ENCODE peak calls at places on chromosomes 12 and 14, in seven cellular contexts. V, G, D, O, N, B and Y are unnamed samples.

GRCh38 chr12:80041691-80042090 is 57.6 kb upstream of the OTOGL start:
- DNase-seq in V (no peak), G (no peak), D (no peak), O (no peak), N (no peak), B (peak; percentile 78), Y (peak; percentile 30)

GRCh38 chr14:29148221-29148620 is 381.6 kb downstream of the FOXG1 start:
- DNase-seq in V (no peak), G (no peak), D (no peak), O (no peak), N (no peak), B (no peak), Y (no peak)

GRCh38 chr14:83006071-83006670 is 1472.5 kb upstream of the SEL1L start:
- DNase-seq in V (no peak), G (no peak), D (no peak), O (no peak), N (no peak), B (no peak), Y (no peak)

GRCh38 chr12:68530965-68531364 is 79.7 kb upstream of the RAP1B start:
- DNase-seq in V (no peak), G (no peak), D (no peak), O (no peak), N (no peak), B (peak; percentile 69), Y (peak; percentile 49)

GRCh38 chr14:97709552-97709951 is 912.4 kb downstream of the VRK1 start:
- DNase-seq in V (no peak), G (peak; percentile 24), D (no peak), O (peak; percentile 31), N (no peak), B (no peak), Y (no peak)

GRCh38 chr12:108563135-108563803 is 873 bp downstream of the ISCU start:
- DNase-seq in V (peak; percentile 80), G (peak; percentile 97), D (peak; percentile 85), O (peak; percentile 79), N (peak; percentile 65), B (peak; percentile 94), Y (peak; percentile 92)

GRCh38 chr12:47794679-47795078 is 21.6 kb downstream of the SLC48A1 start:
- DNase-seq in V (no peak), G (no peak), D (no peak), O (no peak), N (no peak), B (no peak), Y (no peak)

GRCh38 chr12:86914716-86915115 is 658.5 kb upstream of the MGAT4C start:
- DNase-seq in V (no peak), G (no peak), D (peak; percentile 54), O (no peak), N (no peak), B (peak; percentile 53), Y (peak; percentile 35)

GRCh38 chr14:27557445-27557844 is 959.6 kb upstream of the NOVA1 start:
- DNase-seq in V (no peak), G (no peak), D (no peak), O (no peak), N (no peak), B (no peak), Y (no peak)

GRCh38 chr14:76576047-76576741 is 185.1 kb upstream of the VASH1 start:
- DNase-seq in V (no peak), G (no peak), D (no peak), O (no peak), N (no peak), B (no peak), Y (no peak)

GRCh38 chr14:29671034-29671433 is 256.6 kb downstream of the PRKD1 start:
- DNase-seq in V (no peak), G (no peak), D (no peak), O (no peak), N (no peak), B (peak; percentile 48), Y (no peak)

GRCh38 chr12:123267991-123268843 is 3.4 kb downstream of the CDK2AP1 start:
- DNase-seq in V (peak; percentile 40), G (no peak), D (no peak), O (no peak), N (no peak), B (no peak), Y (peak; percentile 83)

GRCh38 chr14:99534863-99535262 is 53.7 kb downstream of the CCNK start:
- DNase-seq in V (no peak), G (no peak), D (peak; percentile 71), O (no peak), N (no peak), B (no peak), Y (peak; percentile 98)

GRCh38 chr14:105570482-105570881 is 44.1 kb downstream of the TMEM121 start:
- DNase-seq in V (no peak), G (no peak), D (no peak), O (no peak), N (no peak), B (no peak), Y (no peak)

GRCh38 chr12:90338365-90338764 is 616.6 kb downstream of the CCER1 start:
- DNase-seq in V (no peak), G (no peak), D (peak; percentile 10), O (no peak), N (no peak), B (no peak), Y (no peak)

GRCh38 chr12:42589465-42590323 is at the start of gene PRICKLE1:
- DNase-seq in V (peak; percentile 71), G (peak; percentile 19), D (peak; percentile 81), O (no peak), N (no peak), B (peak; percentile 86), Y (peak; percentile 95)

GRCh38 chr12:50174971-50175715 is 8.0 kb upstream of the CERS5 start:
- DNase-seq in V (no peak), G (peak; percentile 50), D (peak; percentile 83), O (no peak), N (no peak), B (peak; percentile 82), Y (peak; percentile 89)

GRCh38 chr12:65619018-65619417 is 205.3 kb upstream of the HMGA2 start:
- DNase-seq in V (no peak), G (no peak), D (no peak), O (no peak), N (no peak), B (no peak), Y (no peak)

GRCh38 chr14:22842211-22843122 is 6.1 kb downstream of the MMP14 start:
- DNase-seq in V (no peak), G (no peak), D (no peak), O (no peak), N (no peak), B (peak; percentile 46), Y (peak; percentile 62)

GRCh38 chr12:69167648-69168165 is 71.7 kb upstream of the CPSF6 start:
- DNase-seq in V (no peak), G (no peak), D (no peak), O (no peak), N (no peak), B (no peak), Y (no peak)

GRCh38 chr12:15629108-15629507 is 160.1 kb downstream of the EPS8 start:
- DNase-seq in V (peak; percentile 64), G (peak; percentile 52), D (peak; percentile 61), O (no peak), N (no peak), B (peak; percentile 89), Y (peak; percentile 22)

GRCh38 chr12:3743803-3744202 is 9.1 kb downstream of the CRACR2A start:
- DNase-seq in V (no peak), G (no peak), D (no peak), O (no peak), N (no peak), B (peak; percentile 44), Y (peak; percentile 61)

GRCh38 chr14:90295870-90296516 is 35.7 kb downstream of the NRDE2 start:
- DNase-seq in V (no peak), G (no peak), D (no peak), O (no peak), N (no peak), B (no peak), Y (peak; percentile 91)

GRCh38 chr12:32302218-32302826 is 97.0 kb upstream of the FGD4 start:
- DNase-seq in V (no peak), G (peak; percentile 51), D (peak; percentile 46), O (no peak), N (no peak), B (peak; percentile 45), Y (peak; percentile 31)
- H3K36me3 ChIP-seq in V (no peaks in the 10 kb centered on the region), G (no peaks in the 10 kb centered on the region), D (no peaks in the 10 kb centered on the region), O (no peaks in the 10 kb centered on the region), N (no peaks in the 10 kb centered on the region), B (peaks cover 3% of the 10 kb centered on the region), Y (peaks cover 11% of the 10 kb centered on the region)

DNA sequence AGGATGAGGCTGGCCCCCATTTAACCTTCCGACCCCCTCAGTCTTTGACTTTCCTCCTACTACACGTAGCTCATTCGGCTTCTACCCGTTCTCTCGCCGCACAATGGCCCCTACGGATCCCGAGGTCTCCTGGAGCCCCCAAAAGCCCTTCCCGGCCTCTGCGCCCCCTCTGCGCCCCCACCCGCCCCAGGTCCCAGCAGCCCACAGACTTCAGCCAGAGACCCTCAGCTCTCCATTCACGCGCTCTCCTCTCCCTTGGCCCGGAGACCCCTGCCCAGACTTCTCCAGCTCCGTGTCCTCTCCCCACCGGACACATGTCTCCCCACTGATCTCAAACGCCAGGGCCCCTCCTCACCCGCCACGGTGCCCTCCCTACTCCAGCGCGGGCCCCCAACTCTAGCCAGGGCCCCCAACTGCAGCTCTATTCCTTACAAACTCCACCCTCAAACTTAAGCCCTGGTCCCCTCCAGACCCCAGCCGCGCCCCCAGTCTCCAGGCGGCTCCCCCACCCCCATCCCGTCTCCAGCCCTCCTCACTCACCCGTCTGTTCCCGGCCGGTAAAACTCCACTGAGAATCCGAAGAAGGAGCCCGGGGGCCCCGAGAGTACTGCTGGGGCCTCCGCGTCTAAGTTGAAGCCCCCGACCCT is 502 bp downstream of the ITGA5 start:
- DNase-seq in V (peak; percentile 46), G (no peak), D (no peak), O (no peak), N (no peak), B (peak; percentile 41), Y (no peak)
- H3K4me1 ChIP-seq in V (peaks cover 15% of the 10 kb centered on the region), G (no peaks in the 10 kb centered on the region), D (peaks cover 34% of the 10 kb centered on the region), O (peaks cover 59% of the 10 kb centered on the region), N (no peaks in the 10 kb centered on the region), B (peaks cover 78% of the 10 kb centered on the region), Y (peaks cover 76% of the 10 kb centered on the region)

DNA sequence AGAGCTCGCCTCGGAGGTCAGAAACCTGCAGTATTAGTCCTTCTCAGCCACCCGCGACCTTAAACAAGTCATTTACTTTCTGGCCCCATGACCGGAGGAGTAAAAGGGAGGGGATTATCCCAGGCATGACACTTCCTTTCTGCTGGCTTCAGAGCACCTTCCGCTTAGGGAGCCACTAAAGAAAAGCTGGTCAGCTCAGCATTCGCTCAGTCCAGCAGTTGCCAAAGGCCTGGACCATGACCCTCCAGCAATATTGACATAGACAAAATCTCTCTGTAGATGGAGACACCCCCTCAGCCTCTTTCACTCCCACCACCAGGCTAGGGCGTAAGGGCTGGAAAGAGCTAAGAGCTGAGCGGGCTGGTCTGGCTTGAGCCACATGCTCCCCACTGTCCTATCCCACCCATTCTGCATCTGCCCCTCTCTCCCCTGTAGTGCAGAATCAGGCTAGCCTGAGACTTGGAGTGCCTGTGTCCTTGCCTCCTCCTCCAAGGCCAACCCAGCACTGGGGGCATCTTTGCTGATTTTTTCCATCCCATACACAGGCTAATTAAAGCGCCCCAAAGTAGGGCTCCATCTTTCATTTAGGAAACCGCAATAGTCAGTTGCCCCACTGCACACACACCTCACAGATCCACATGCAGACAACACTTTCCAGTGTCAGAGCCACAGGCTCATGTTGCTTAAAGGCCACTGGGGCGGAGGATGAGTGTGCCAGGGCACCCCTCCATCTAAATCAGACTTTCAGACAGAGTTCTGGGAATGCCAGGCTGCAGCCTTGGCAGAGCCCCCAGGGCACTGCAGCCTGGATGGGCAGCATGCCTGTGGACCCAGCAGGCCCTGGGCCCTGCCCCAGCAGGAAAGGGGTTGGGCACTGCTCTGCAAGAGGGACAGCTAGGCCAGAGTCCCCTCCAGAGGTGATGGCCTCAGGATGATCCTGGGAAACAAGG is 4.0 kb upstream of the CPNE6 start:
- DNase-seq in V (no peak), G (peak; percentile 32), D (no peak), O (no peak), N (no peak), B (no peak), Y (peak; percentile 65)
- H3K4me3 ChIP-seq in V (no peak overlapping the region), G (no peak overlapping the region), D (no peak overlapping the region), O (no peak overlapping the region), N (no peak overlapping the region), B (no peak overlapping the region), Y (no peak overlapping the region)

GRCh38 chr12:57190821-57191220 is 25.8 kb upstream of the NXPH4 start:
- DNase-seq in V (no peak), G (no peak), D (no peak), O (no peak), N (no peak), B (no peak), Y (no peak)
- H3K36me3 ChIP-seq in V (no peaks in the 10 kb centered on the region), G (peaks cover 15% of the 10 kb centered on the region), D (no peaks in the 10 kb centered on the region), O (no peaks in the 10 kb centered on the region), N (no peaks in the 10 kb centered on the region), B (peaks cover 69% of the 10 kb centered on the region), Y (peaks cover 98% of the 10 kb centered on the region)